ENCODE peak calls at places on chromosomes 4 and X, in eight cellular contexts. One of them, this sample, is unnamed.

GRCh38 chr4:189092596-189092995 is 848.1 kb upstream of the FRG1 start:
- DNase-seq in CD8-positive, alpha-beta T cell: no peak
- DNase-seq in skeletal muscle cell: no peak
- DNase-seq in GM23338: peak
- DNase-seq in spleen: no peak
- DNase-seq in GM23248: peak
- DNase-seq in CD4-positive, CD25-positive, alpha-beta regulatory T cell: no peak
- DNase-seq in lower leg skin: no peak
- DNase-seq in this sample: no peak

GRCh38 chr4:164095313-164096110 is 601.0 kb downstream of the TMA16 start:
- DNase-seq in CD8-positive, alpha-beta T cell: no peak
- DNase-seq in skeletal muscle cell: no peak
- DNase-seq in GM23338: no peak
- DNase-seq in spleen: no peak
- DNase-seq in GM23248: no peak
- DNase-seq in CD4-positive, CD25-positive, alpha-beta regulatory T cell: no peak
- DNase-seq in lower leg skin: no peak
- DNase-seq in this sample: no peak

GRCh38 chr4:28014469-28014868 is 1153.8 kb downstream of the STIM2 start:
- DNase-seq in CD8-positive, alpha-beta T cell: no peak
- DNase-seq in skeletal muscle cell: no peak
- DNase-seq in GM23338: no peak
- DNase-seq in spleen: peak
- DNase-seq in GM23248: no peak
- DNase-seq in CD4-positive, CD25-positive, alpha-beta regulatory T cell: no peak
- DNase-seq in lower leg skin: no peak
- DNase-seq in this sample: no peak

GRCh38 chr4:175891863-175892262 is 79.8 kb upstream of the GPM6A start:
- DNase-seq in CD8-positive, alpha-beta T cell: no peak
- DNase-seq in skeletal muscle cell: no peak
- DNase-seq in GM23338: peak
- DNase-seq in spleen: no peak
- DNase-seq in GM23248: peak
- DNase-seq in CD4-positive, CD25-positive, alpha-beta regulatory T cell: no peak
- DNase-seq in lower leg skin: no peak
- DNase-seq in this sample: no peak

GRCh38 chr4:88937081-88937480 is 119.9 kb downstream of the FAM13A start:
- DNase-seq in CD8-positive, alpha-beta T cell: no peak
- DNase-seq in skeletal muscle cell: peak
- DNase-seq in GM23338: no peak
- DNase-seq in spleen: no peak
- DNase-seq in GM23248: peak
- DNase-seq in CD4-positive, CD25-positive, alpha-beta regulatory T cell: no peak
- DNase-seq in lower leg skin: no peak
- DNase-seq in this sample: no peak

GRCh38 chr4:13921805-13922204 is 294.3 kb upstream of the BOD1L1 start:
- DNase-seq in CD8-positive, alpha-beta T cell: no peak
- DNase-seq in skeletal muscle cell: no peak
- DNase-seq in GM23338: no peak
- DNase-seq in spleen: no peak
- DNase-seq in GM23248: peak
- DNase-seq in CD4-positive, CD25-positive, alpha-beta regulatory T cell: no peak
- DNase-seq in lower leg skin: no peak
- DNase-seq in this sample: no peak

GRCh38 chrX:70476934-70477733 is 32.5 kb downstream of the DLG3 start:
- DNase-seq in CD8-positive, alpha-beta T cell: no peak
- DNase-seq in skeletal muscle cell: no peak
- DNase-seq in GM23338: peak
- DNase-seq in spleen: no peak
- DNase-seq in GM23248: peak
- DNase-seq in CD4-positive, CD25-positive, alpha-beta regulatory T cell: no peak
- DNase-seq in lower leg skin: no peak
- DNase-seq in this sample: no peak

GRCh38 chr4:51843309-51844156 is 580 bp downstream of the DCUN1D4 start:
- DNase-seq in CD8-positive, alpha-beta T cell: peak
- DNase-seq in skeletal muscle cell: peak
- DNase-seq in GM23338: peak
- DNase-seq in spleen: peak
- DNase-seq in GM23248: peak
- DNase-seq in CD4-positive, CD25-positive, alpha-beta regulatory T cell: peak
- DNase-seq in lower leg skin: peak
- DNase-seq in this sample: peak

GRCh38 chr4:39181520-39181904 is 817 bp upstream of the WDR19 start:
- DNase-seq in CD8-positive, alpha-beta T cell: no peak
- DNase-seq in skeletal muscle cell: no peak
- DNase-seq in GM23338: no peak
- DNase-seq in spleen: no peak
- DNase-seq in GM23248: no peak
- DNase-seq in CD4-positive, CD25-positive, alpha-beta regulatory T cell: no peak
- DNase-seq in lower leg skin: no peak
- DNase-seq in this sample: no peak

GRCh38 chr4:122007016-122007415 is 55.2 kb upstream of the TRPC3 start:
- DNase-seq in CD8-positive, alpha-beta T cell: no peak
- DNase-seq in skeletal muscle cell: no peak
- DNase-seq in GM23338: no peak
- DNase-seq in spleen: no peak
- DNase-seq in GM23248: peak
- DNase-seq in CD4-positive, CD25-positive, alpha-beta regulatory T cell: no peak
- DNase-seq in lower leg skin: no peak
- DNase-seq in this sample: no peak

GRCh38 chr4:107213410-107213809 is 177.3 kb upstream of the DKK2 start:
- DNase-seq in CD8-positive, alpha-beta T cell: no peak
- DNase-seq in skeletal muscle cell: no peak
- DNase-seq in GM23338: no peak
- DNase-seq in spleen: no peak
- DNase-seq in GM23248: peak
- DNase-seq in CD4-positive, CD25-positive, alpha-beta regulatory T cell: no peak
- DNase-seq in lower leg skin: no peak
- DNase-seq in this sample: no peak

DNA sequence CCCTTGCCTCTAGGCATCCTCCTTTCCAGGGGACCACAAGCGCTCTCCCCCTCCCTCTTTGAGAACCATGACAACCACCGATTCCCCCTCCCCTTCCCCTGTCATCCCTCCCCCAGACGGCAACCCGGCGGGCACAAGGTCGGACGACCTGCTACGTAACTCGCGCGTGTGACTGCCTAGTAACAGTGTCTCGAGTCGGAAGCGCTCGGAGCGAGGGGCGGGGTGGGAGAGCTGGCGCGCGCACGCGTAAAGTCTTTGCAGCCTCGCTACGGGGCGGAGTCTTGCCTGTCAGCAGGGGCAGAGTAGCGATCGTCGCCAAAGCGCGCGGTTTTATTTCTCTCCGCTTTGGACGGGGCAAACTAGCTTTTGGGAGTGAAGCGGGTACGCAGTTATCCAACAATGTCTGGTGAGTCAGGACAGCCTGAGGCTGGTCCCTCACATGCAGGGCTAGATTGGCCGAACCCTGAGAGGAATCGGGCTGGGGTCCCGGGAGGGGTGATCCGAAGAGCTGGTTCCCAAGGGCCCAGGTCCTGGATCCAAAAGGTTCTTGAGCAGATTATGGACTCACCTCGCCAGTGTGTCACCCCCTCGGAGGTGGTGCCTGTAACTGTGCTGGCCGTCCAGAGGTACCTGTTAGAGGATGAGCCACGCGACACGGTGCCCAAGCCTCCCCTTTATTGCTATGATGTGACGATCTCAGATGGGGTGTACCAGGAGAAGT is at the start of gene RADX:
- DNase-seq in CD8-positive, alpha-beta T cell: peak
- DNase-seq in skeletal muscle cell: peak
- DNase-seq in GM23338: peak
- DNase-seq in spleen: peak
- DNase-seq in GM23248: peak
- DNase-seq in CD4-positive, CD25-positive, alpha-beta regulatory T cell: peak
- DNase-seq in lower leg skin: peak
- DNase-seq in this sample: peak
- H3K4me3 ChIP-seq in CD8-positive, alpha-beta T cell: peak
- H3K4me3 ChIP-seq in skeletal muscle cell: peak
- H3K4me3 ChIP-seq in GM23338: peak
- H3K4me3 ChIP-seq in spleen: peak
- H3K4me3 ChIP-seq in GM23248: peak
- H3K4me3 ChIP-seq in CD4-positive, CD25-positive, alpha-beta regulatory T cell: peak
- H3K4me3 ChIP-seq in lower leg skin: peak
- H3K4me3 ChIP-seq in this sample: peak

GRCh38 chr4:168604496-168605373 is 107.9 kb downstream of the PALLD start:
- DNase-seq in CD8-positive, alpha-beta T cell: no peak
- DNase-seq in skeletal muscle cell: no peak
- DNase-seq in GM23338: peak
- DNase-seq in spleen: no peak
- DNase-seq in GM23248: peak
- DNase-seq in CD4-positive, CD25-positive, alpha-beta regulatory T cell: no peak
- DNase-seq in lower leg skin: peak
- DNase-seq in this sample: no peak

GRCh38 chr4:168601899-168602298 is 105.0 kb downstream of the PALLD start:
- DNase-seq in CD8-positive, alpha-beta T cell: no peak
- DNase-seq in skeletal muscle cell: no peak
- DNase-seq in GM23338: no peak
- DNase-seq in spleen: no peak
- DNase-seq in GM23248: no peak
- DNase-seq in CD4-positive, CD25-positive, alpha-beta regulatory T cell: no peak
- DNase-seq in lower leg skin: no peak
- DNase-seq in this sample: no peak

GRCh38 chr4:168598191-168598590 is 101.3 kb downstream of the PALLD start:
- DNase-seq in CD8-positive, alpha-beta T cell: no peak
- DNase-seq in skeletal muscle cell: peak
- DNase-seq in GM23338: no peak
- DNase-seq in spleen: no peak
- DNase-seq in GM23248: peak
- DNase-seq in CD4-positive, CD25-positive, alpha-beta regulatory T cell: no peak
- DNase-seq in lower leg skin: no peak
- DNase-seq in this sample: no peak

GRCh38 chr4:168605411-168605810 is 108.6 kb downstream of the PALLD start:
- DNase-seq in CD8-positive, alpha-beta T cell: no peak
- DNase-seq in skeletal muscle cell: no peak
- DNase-seq in GM23338: no peak
- DNase-seq in spleen: no peak
- DNase-seq in GM23248: peak
- DNase-seq in CD4-positive, CD25-positive, alpha-beta regulatory T cell: no peak
- DNase-seq in lower leg skin: no peak
- DNase-seq in this sample: no peak

DNA sequence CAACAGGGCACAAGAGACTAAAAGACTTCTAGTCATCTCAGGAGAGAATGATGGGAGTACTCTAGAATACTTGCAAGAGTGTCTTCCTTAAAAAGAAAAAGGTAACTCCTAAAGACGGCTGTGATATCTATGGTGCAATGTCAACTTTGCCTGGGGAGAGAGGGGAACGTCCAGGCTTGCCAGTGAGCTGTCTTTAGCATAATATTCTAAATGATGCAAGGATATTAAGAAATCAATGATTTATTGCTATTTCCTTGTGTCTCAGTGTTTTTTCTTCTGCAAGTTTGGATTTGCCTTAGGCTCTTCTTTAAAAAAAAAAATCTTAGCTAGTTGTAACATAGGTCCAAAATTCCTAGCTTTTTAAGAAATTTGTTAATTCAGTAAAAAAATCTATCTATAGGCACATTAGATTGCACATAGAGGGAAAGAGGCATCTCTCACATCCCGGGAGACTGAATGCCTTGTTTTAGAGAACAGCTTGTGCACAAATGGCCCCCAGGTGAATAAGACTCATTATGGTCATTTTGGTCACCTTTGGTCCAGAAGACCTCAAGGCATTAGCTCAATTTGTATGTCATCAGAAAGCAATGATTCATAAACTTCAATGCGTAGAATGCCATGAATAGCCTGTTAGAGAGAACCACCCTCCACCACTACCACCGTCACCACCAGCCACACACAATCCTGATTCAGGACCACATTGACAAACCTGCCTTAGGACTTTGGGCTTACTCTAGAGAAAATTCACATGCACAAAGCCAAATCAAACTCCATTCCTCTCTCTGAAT is 104.1 kb downstream of the PALLD start:
- DNase-seq in CD8-positive, alpha-beta T cell: no peak
- DNase-seq in skeletal muscle cell: no peak
- DNase-seq in GM23338: no peak
- DNase-seq in spleen: no peak
- DNase-seq in GM23248: no peak
- DNase-seq in CD4-positive, CD25-positive, alpha-beta regulatory T cell: no peak
- DNase-seq in lower leg skin: peak
- DNase-seq in this sample: no peak
- H3K4me3 ChIP-seq in CD8-positive, alpha-beta T cell: no peak
- H3K4me3 ChIP-seq in skeletal muscle cell: no peak
- H3K4me3 ChIP-seq in GM23338: no peak
- H3K4me3 ChIP-seq in spleen: no peak
- H3K4me3 ChIP-seq in GM23248: no peak
- H3K4me3 ChIP-seq in CD4-positive, CD25-positive, alpha-beta regulatory T cell: no peak
- H3K4me3 ChIP-seq in lower leg skin: no peak
- H3K4me3 ChIP-seq in this sample: no peak

GRCh38 chrX:48897621-48898306 is at the start of the genes PQBP1 and TIMM17B:
- DNase-seq in CD8-positive, alpha-beta T cell: peak
- DNase-seq in skeletal muscle cell: peak
- DNase-seq in GM23338: peak
- DNase-seq in spleen: peak
- DNase-seq in GM23248: peak
- DNase-seq in CD4-positive, CD25-positive, alpha-beta regulatory T cell: peak
- DNase-seq in lower leg skin: peak
- DNase-seq in this sample: peak
- H3K4me3 ChIP-seq in CD8-positive, alpha-beta T cell: peak
- H3K4me3 ChIP-seq in skeletal muscle cell: peak
- H3K4me3 ChIP-seq in GM23338: peak
- H3K4me3 ChIP-seq in spleen: peak
- H3K4me3 ChIP-seq in GM23248: peak
- H3K4me3 ChIP-seq in CD4-positive, CD25-positive, alpha-beta regulatory T cell: peak
- H3K4me3 ChIP-seq in lower leg skin: peak
- H3K4me3 ChIP-seq in this sample: peak

DNA sequence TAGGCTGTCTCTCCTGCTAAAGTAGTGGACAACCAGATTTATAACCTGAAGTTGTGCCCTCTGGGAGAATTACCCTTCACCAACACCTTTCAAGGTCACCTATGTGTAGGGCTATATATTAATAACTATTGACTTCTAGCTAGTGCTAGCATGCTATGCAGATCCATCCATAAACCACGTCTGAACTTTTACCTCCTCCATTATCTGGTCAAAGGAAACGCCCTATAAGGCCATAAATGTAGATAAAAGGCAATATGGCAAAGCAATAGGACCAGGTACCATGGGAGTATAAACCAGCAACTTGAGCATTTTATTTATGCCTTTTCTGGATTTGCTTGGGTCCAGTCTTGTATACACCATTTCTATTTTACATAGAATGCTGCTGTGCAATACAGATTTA is 72.8 kb upstream of the TAB3 start:
- DNase-seq in CD8-positive, alpha-beta T cell: no peak
- DNase-seq in skeletal muscle cell: no peak
- DNase-seq in GM23338: no peak
- DNase-seq in spleen: no peak
- DNase-seq in GM23248: no peak
- DNase-seq in CD4-positive, CD25-positive, alpha-beta regulatory T cell: no peak
- DNase-seq in lower leg skin: no peak
- DNase-seq in this sample: no peak
- H3K4me3 ChIP-seq in CD8-positive, alpha-beta T cell: no peak
- H3K4me3 ChIP-seq in skeletal muscle cell: no peak
- H3K4me3 ChIP-seq in GM23338: no peak
- H3K4me3 ChIP-seq in spleen: no peak
- H3K4me3 ChIP-seq in GM23248: no peak
- H3K4me3 ChIP-seq in CD4-positive, CD25-positive, alpha-beta regulatory T cell: no peak
- H3K4me3 ChIP-seq in lower leg skin: no peak
- H3K4me3 ChIP-seq in this sample: no peak

This sample was measured in left lung.